ENCODE peak calls at places on chromosomes 3 and 15, in six cellular contexts. A is A549, P is mesenchymal stem cell, F is brain microvascular endothelial cell, K is SW 1271, U is stromal cell of bone marrow. E is an unnamed sample.

GRCh38 chr3:77530870-77531269 is 491.0 kb downstream of the ROBO2 start:
- DNase-seq in A (no peak), P (no peak), F (peak), K (no peak), U (peak), E (no peak)

GRCh38 chr3:78645628-78646310 is 1122.0 kb downstream of the ROBO1 start:
- DNase-seq in A (peak), P (peak), F (peak), K (no peak), U (peak), E (peak)

GRCh38 chr15:58433597-58434333 is 2.0 kb downstream of the LIPC start:
- DNase-seq in A (no peak), P (peak), F (no peak), K (no peak), U (peak), E (peak)

GRCh38 chr3:59049671-59050331 is at the start of gene CFAP20DC:
- DNase-seq in A (peak), P (peak), F (peak), K (peak), U (peak), E (peak)

GRCh38 chr3:44055951-44056350 is 185.7 kb upstream of the TOPAZ1 start:
- DNase-seq in A (no peak), P (peak), F (no peak), K (no peak), U (no peak), E (no peak)

GRCh38 chr15:77021803-77022381 is 27.0 kb downstream of the PSTPIP1 start:
- DNase-seq in A (no peak), P (peak), F (peak), K (peak), U (peak), E (no peak)

GRCh38 chr3:149067792-149068352 is 18.5 kb downstream of the HLTF start:
- DNase-seq in A (peak), P (no peak), F (no peak), K (no peak), U (no peak), E (no peak)

GRCh38 chr3:134623615-134624245 is 27.1 kb downstream of the KY start:
- DNase-seq in A (no peak), P (no peak), F (no peak), K (no peak), U (no peak), E (no peak)

GRCh38 chr15:76196286-76196948 is 114.9 kb downstream of the ETFA start:
- DNase-seq in A (peak), P (peak), F (peak), K (no peak), U (peak), E (no peak)

GRCh38 chr3:184543848-184544512 is 17.6 kb upstream of the EPHB3 start:
- DNase-seq in A (peak), P (peak), F (peak), K (peak), U (peak), E (peak)

GRCh38 chr3:157447026-157447694 is 10.5 kb downstream of the PTX3 start:
- DNase-seq in A (peak), P (peak), F (peak), K (no peak), U (no peak), E (no peak)

GRCh38 chr3:133301731-133302130 is 98.1 kb upstream of the BFSP2 start:
- DNase-seq in A (no peak), P (no peak), F (peak), K (no peak), U (no peak), E (no peak)

GRCh38 chr3:131795382-131796085 is 239.3 kb downstream of the CPNE4 start:
- DNase-seq in A (no peak), P (peak), F (peak), K (no peak), U (no peak), E (peak)

GRCh38 chr3:15781637-15782402 is 16.0 kb downstream of the ANKRD28 start:
- DNase-seq in A (no peak), P (no peak), F (no peak), K (no peak), U (no peak), E (no peak)

GRCh38 chr15:68640791-68641331 is 62.1 kb downstream of the CORO2B start:
- DNase-seq in A (no peak), P (no peak), F (no peak), K (no peak), U (no peak), E (peak)

GRCh38 chr15:58985443-58985842 is 2.0 kb upstream of the RNF111 start:
- DNase-seq in A (peak), P (no peak), F (no peak), K (no peak), U (no peak), E (no peak)

GRCh38 chr15:43465105-43465504 is 27.9 kb downstream of the TP53BP1 start:
- DNase-seq in A (no peak), P (peak), F (peak), K (no peak), U (peak), E (no peak)

GRCh38 chr3:143035466-143036214 is 34.3 kb downstream of the U2SURP start:
- DNase-seq in A (no peak), P (peak), F (no peak), K (no peak), U (peak), E (no peak)

GRCh38 chr3:192079098-192079497 is 618.1 kb downstream of the PYDC2 start:
- DNase-seq in A (no peak), P (no peak), F (no peak), K (no peak), U (no peak), E (no peak)

GRCh38 chr3:149559525-149559924 is 85.0 kb downstream of the TM4SF4 start:
- DNase-seq in A (no peak), P (no peak), F (no peak), K (no peak), U (no peak), E (no peak)

GRCh38 chr3:128112406-128112968 is 11.1 kb downstream of the RUVBL1 start:
- DNase-seq in A (peak), P (peak), F (peak), K (no peak), U (peak), E (no peak)

GRCh38 chr3:45942051-45942825 is 1.0 kb upstream of the CXCR6 start:
- DNase-seq in A (no peak), P (peak), F (no peak), K (no peak), U (no peak), E (no peak)

GRCh38 chr15:86115138-86115801 is 35.6 kb downstream of the AGBL1 start:
- DNase-seq in A (no peak), P (peak), F (no peak), K (no peak), U (no peak), E (no peak)

GRCh38 chr15:77179541-77179998 is 108.7 kb upstream of the TSPAN3 start:
- DNase-seq in A (no peak), P (peak), F (no peak), K (no peak), U (no peak), E (no peak)

E was measured in DMS79 treated with DMSO at 0.1 percent for 48 hours.